ENCODE peak calls at places on chromosomes 3 and 15, in four cellular contexts. S is RPMI7951; O is activated naive CD4-positive, alpha-beta T cell; A is dermis blood vessel endothelial cell. X is an unnamed sample.

GRCh38 chr3:28286595-28286994 is 45.2 kb downstream of the CMC1 start:
- DNase-seq in S (peak), O (no peak), A (peak), X (no peak)

GRCh38 chr15:28178290-28178689 is 79.2 kb upstream of the OCA2 start:
- DNase-seq in O (no peak), A (no peak), S (no peak), X (no peak)

GRCh38 chr3:43478380-43478779 is 143.4 kb downstream of the ANO10 start:
- DNase-seq in A (peak), S (no peak), O (no peak), X (no peak)

GRCh38 chr3:99753268-99753975 is 64.2 kb upstream of the CMSS1 start:
- DNase-seq in O (no peak), A (peak), S (peak), X (peak)

GRCh38 chr3:188729422-188729821 is 442.3 kb upstream of the TPRG1 start:
- DNase-seq in S (no peak), A (no peak), O (no peak), X (no peak)

GRCh38 chr3:28139967-28140634 is 101.3 kb upstream of the CMC1 start:
- DNase-seq in A (no peak), O (no peak), S (no peak), X (no peak)

GRCh38 chr3:164781755-164782154 is 296.5 kb downstream of the SI start:
- DNase-seq in O (no peak), S (no peak), A (no peak), X (no peak)

GRCh38 chr3:16596352-16597032 is 8.7 kb downstream of the DAZL start:
- DNase-seq in S (no peak), O (no peak), A (no peak), X (no peak)

GRCh38 chr15:84813435-84813834 is 3.7 kb upstream of the ALPK3 start:
- DNase-seq in O (no peak), S (no peak), A (no peak), X (no peak)

GRCh38 chr3:101676219-101676764 is 640 bp downstream of the ZBTB11 start:
- DNase-seq in O (no peak), A (peak), S (peak), X (peak)

GRCh38 chr3:26625187-26625586 is 2.6 kb downstream of the LRRC3B start:
- DNase-seq in O (no peak), A (no peak), S (no peak), X (peak)

GRCh38 chr3:14548321-14548729 is 8.2 kb upstream of the GRIP2 start:
- DNase-seq in S (peak), O (no peak), A (peak), X (peak)

GRCh38 chr3:71578045-71578730 is 5.3 kb downstream of the FOXP1 start:
- DNase-seq in S (no peak), O (no peak), A (peak), X (no peak)

X was measured in head of caudate nucleus.